ENCODE peak calls at places on chromosomes 16 and 17, in eight cellular contexts. F is CD4-positive, CD25-positive, alpha-beta regulatory T cell; D is aorta; J is heart left ventricle; Y is left ventricle myocardium inferior; W is thoracic aorta; E is trophoblast cell; A is A549. X is an unnamed sample. For H3K4me1, the result is how much of the 10 kb centered on the place peaks cover.

GRCh38 chr17:49798182-49798581 is 9.7 kb downstream of the KAT7 start:
- DNase-seq in Y (no peak), D (no peak), E (no peak), A (no peak), W (no peak), F (no peak), J (no peak), X (no peak)

GRCh38 chr17:81161536-81161935 is 3.8 kb upstream of the PVALEF start:
- DNase-seq in A (no peak), J (no peak), D (no peak), Y (no peak), E (no peak), F (no peak), W (no peak), X (no peak)

GRCh38 chr17:36183001-36183810 is 6.8 kb upstream of the TBC1D3B start:
- DNase-seq in F (no peak), D (peak), J (peak), Y (peak), E (peak), W (no peak), A (peak), X (peak)

GRCh38 chr17:77690271-77691161 is 268.0 kb upstream of the TNRC6C start:
- DNase-seq in F (peak), A (no peak), E (no peak), D (peak), Y (no peak), J (no peak), W (no peak), X (no peak)

GRCh38 chr16:50297301-50298074 is 31.1 kb downstream of the ADCY7 start:
- DNase-seq in J (peak), F (no peak), E (no peak), D (peak), Y (no peak), A (no peak), W (no peak), X (peak)

GRCh38 chr16:64092284-64092683 is 1029.6 kb downstream of the CDH11 start:
- DNase-seq in E (peak), F (no peak), Y (no peak), A (no peak), D (no peak), W (no peak), J (no peak), X (no peak)

GRCh38 chr17:67606471-67606870 is 111.3 kb upstream of the NOL11 start:
- DNase-seq in Y (peak), W (no peak), F (no peak), J (no peak), D (no peak), E (no peak), A (no peak), X (peak)

GRCh38 chr16:90018297-90019200 is 707 bp downstream of the DBNDD1 start:
- DNase-seq in Y (no peak), J (peak), W (no peak), F (no peak), A (no peak), E (peak), D (no peak), X (peak)

GRCh38 chr17:18959071-18959844 is 7.3 kb downstream of the SLC5A10 start:
- DNase-seq in E (no peak), Y (no peak), F (no peak), D (peak), A (no peak), J (peak), W (no peak), X (no peak)

GRCh38 chr16:87288753-87289362 is 28.3 kb downstream of the C16orf95 start:
- DNase-seq in D (no peak), Y (no peak), A (no peak), J (no peak), E (no peak), W (no peak), F (no peak), X (no peak)

GRCh38 chr17:75835315-75835987 is 8.8 kb downstream of the UNC13D start:
- DNase-seq in Y (no peak), F (no peak), D (peak), A (no peak), E (no peak), W (no peak), J (no peak), X (no peak)

GRCh38 chr17:63398680-63399079 is 47.4 kb downstream of the CYB561 start:
- DNase-seq in A (no peak), J (no peak), F (no peak), E (no peak), Y (no peak), W (no peak), D (no peak), X (no peak)

GRCh38 chr17:14019186-14019956 is 49.9 kb upstream of the COX10 start:
- DNase-seq in E (no peak), J (no peak), A (no peak), F (peak), W (no peak), D (no peak), Y (no peak), X (no peak)

GRCh38 chr16:10521681-10522274 is 58.6 kb downstream of the EMP2 start:
- DNase-seq in J (no peak), W (no peak), F (peak), Y (no peak), A (peak), E (peak), D (no peak), X (peak)

GRCh38 chr17:31808521-31808920 is 50.5 kb downstream of the COPRS start:
- DNase-seq in E (peak), W (no peak), F (no peak), J (no peak), A (no peak), D (no peak), Y (no peak), X (no peak)

GRCh38 chr17:7883781-7884386 is 4.7 kb upstream of the CHD3 start:
- DNase-seq in E (no peak), A (peak), W (no peak), D (no peak), F (peak), Y (no peak), J (no peak), X (no peak)

GRCh38 chr16:70691223-70692129 is 5.6 kb upstream of the MTSS2 start:
- DNase-seq in E (peak), W (peak), Y (peak), A (no peak), J (peak), D (peak), F (no peak), X (no peak)

GRCh38 chr16:1073566-1074378 is 1.2 kb downstream of the SSTR5 start:
- DNase-seq in A (no peak), F (no peak), Y (no peak), J (no peak), W (no peak), D (no peak), E (no peak), X (no peak)

GRCh38 chr17:76240461-76241204 is at the start of gene RNF157:
- DNase-seq in Y (peak), J (peak), E (peak), W (no peak), D (peak), A (peak), F (peak), X (peak)

GRCh38 chr16:62077998-62078397 is 41.8 kb upstream of the CDH8 start:
- DNase-seq in E (peak), D (no peak), Y (no peak), A (no peak), F (no peak), W (no peak), J (no peak), X (no peak)

GRCh38 chr16:28930652-28931051 is 1.1 kb upstream of the CD19 start:
- DNase-seq in F (no peak), A (no peak), D (no peak), W (no peak), J (no peak), E (no peak), Y (no peak), X (no peak)

GRCh38 chr16:28933176-28933575 is 1.4 kb downstream of the CD19 start:
- DNase-seq in A (no peak), J (no peak), D (no peak), W (no peak), Y (no peak), E (peak), F (no peak), X (no peak)

GRCh38 chr16:28930203-28930602 is 1.6 kb upstream of the CD19 start:
- DNase-seq in A (no peak), D (no peak), F (no peak), E (no peak), Y (no peak), J (no peak), W (no peak), X (no peak)

GRCh38 chr16:28932339-28933141 is 769 bp downstream of the CD19 start:
- DNase-seq in E (no peak), J (no peak), Y (no peak), A (no peak), W (no peak), D (no peak), F (no peak), X (no peak)

DNA sequence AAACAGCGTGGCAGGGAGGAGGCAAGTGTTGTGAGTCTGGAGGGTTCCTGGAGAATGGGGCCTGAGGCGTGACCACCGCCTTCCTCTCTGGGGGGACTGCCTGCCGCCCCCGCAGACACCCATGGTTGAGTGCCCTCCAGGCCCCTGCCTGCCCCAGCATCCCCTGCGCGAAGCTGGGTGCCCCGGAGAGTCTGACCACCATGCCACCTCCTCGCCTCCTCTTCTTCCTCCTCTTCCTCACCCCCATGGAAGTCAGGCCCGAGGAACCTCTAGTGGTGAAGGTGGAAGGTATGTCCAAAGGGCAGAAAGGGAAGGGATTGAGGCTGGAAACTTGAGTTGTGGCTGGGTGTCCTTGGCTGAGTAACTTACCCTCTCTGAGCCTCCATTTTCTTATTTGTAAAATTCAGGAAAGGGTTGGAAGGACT is at the start of gene CD19:
- DNase-seq in F (no peak), E (no peak), A (no peak), W (no peak), J (no peak), Y (no peak), D (no peak), X (no peak)
- H3K4me1 ChIP-seq in F (under half), E (under half), A (under half), W (under half), J (under half), Y (under half), D (under half), X (under half)

GRCh38 chr17:17792143-17792550 is 44.6 kb downstream of the SREBF1 start:
- DNase-seq in E (no peak), J (no peak), W (no peak), F (peak), Y (no peak), A (no peak), D (no peak), X (no peak)

GRCh38 chr17:17792551-17793377 is 44.0 kb downstream of the SREBF1 start:
- DNase-seq in E (peak), A (no peak), J (no peak), F (peak), D (no peak), Y (no peak), W (no peak), X (no peak)

GRCh38 chr17:17789410-17789809 is 47.4 kb downstream of the SREBF1 start:
- DNase-seq in F (no peak), E (no peak), D (no peak), A (no peak), Y (no peak), J (no peak), W (no peak), X (no peak)

GRCh38 chr17:17789828-17790672 is 46.7 kb downstream of the SREBF1 start:
- DNase-seq in W (no peak), Y (no peak), A (no peak), J (no peak), E (no peak), D (no peak), F (no peak), X (no peak)

DNA sequence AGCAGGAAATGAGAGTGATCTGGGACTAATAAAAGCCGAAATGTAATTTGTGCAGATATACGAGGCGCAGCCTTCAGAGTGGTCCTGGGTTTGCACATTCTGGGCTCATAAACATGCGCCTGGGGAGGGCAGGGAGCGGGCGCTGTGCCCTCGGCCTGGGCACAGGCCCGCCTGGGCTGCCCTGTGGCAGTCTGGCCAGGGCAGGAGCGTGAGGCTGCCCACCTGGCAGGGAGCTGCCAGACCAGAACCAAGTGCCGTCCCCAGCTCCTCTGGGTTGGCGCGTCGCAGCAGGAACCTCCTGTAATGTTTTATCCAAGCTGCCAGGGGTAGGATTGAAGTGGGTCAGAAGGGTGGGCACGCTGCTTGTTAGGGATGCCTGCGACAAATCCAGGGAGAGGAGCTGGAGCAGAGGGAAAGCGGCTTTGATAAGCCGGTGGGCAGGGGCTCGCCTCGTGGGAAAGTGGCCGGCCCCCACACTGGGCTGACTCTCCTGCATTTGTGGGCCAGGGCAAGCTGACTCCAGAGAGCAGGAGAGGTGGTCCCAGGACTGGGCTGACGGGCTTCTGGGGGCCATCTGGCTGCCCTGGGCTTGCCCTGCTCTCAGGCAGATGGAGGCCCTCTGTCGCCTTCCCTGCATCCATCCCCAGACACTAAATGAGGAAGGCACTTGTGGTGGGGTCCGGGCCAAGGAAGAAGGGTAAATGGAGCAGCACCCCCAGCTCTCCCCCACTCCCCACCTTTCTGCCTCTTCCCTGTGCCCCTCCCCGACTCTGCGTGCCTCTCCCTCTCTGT is 45.9 kb downstream of the SREBF1 start:
- DNase-seq in E (no peak), J (no peak), W (no peak), D (no peak), F (no peak), A (no peak), Y (no peak), X (peak)
- H3K4me1 ChIP-seq in E (under half), J (under half), W (under half), D (under half), F (under half), A (under half), Y (half or more), X (under half)

GRCh38 chr16:73129455-73129854 is 81.5 kb upstream of the ZFHX3 start:
- DNase-seq in D (no peak), E (no peak), W (no peak), A (no peak), Y (no peak), F (no peak), J (no peak), X (no peak)

GRCh38 chr16:73124665-73125064 is 76.7 kb upstream of the ZFHX3 start:
- DNase-seq in W (no peak), F (no peak), D (no peak), A (no peak), J (no peak), Y (no peak), E (no peak), X (no peak)

GRCh38 chr16:73124097-73124652 is 76.2 kb upstream of the ZFHX3 start:
- DNase-seq in D (no peak), Y (no peak), W (no peak), A (no peak), F (no peak), E (peak), J (no peak), X (no peak)

GRCh38 chr16:73125860-73126259 is 77.9 kb upstream of the ZFHX3 start:
- DNase-seq in E (peak), W (no peak), J (no peak), Y (no peak), D (no peak), F (no peak), A (no peak), X (no peak)

GRCh38 chr16:73126453-73126853 is 78.5 kb upstream of the ZFHX3 start:
- DNase-seq in A (no peak), W (no peak), J (no peak), Y (peak), D (no peak), E (peak), F (no peak), X (peak)
- H3K4me1 ChIP-seq in A (under half), W (under half), J (under half), Y (under half), D (under half), E (under half), F (under half), X (under half)

DNA sequence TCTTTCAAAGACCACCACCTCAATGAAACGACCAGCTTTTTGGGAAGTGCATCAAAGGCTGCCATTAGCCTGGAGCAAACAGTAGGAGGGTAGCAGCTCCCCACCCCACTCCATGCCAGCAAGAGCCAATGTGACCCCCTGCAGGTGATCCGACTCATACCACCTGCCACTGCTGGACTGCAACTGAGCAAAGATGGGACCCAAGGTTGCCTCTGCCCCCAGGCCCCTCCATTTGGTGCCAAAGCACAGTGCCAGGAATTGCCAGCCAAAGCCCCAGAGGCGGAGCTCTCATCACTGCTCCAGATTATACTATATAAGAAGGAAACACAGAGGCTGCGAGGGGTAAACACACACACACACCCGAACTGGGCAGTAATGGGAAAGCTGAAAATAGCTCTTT is 8.3 kb downstream of the PITPNM3 start:
- DNase-seq in W (no peak), F (no peak), Y (no peak), D (no peak), E (no peak), J (no peak), A (no peak), X (no peak)
- H3K4me1 ChIP-seq in W (under half), F (under half), Y (under half), D (under half), E (under half), J (under half), A (under half), X (under half)

X was measured in thyroid gland.